ENCODE peak calls at places on chromosomes 16 and 17, in six cellular contexts. J is fibroblast of mammary gland, Z is HFF-Myc, N is GM19239, O is GM20000, R is Right ventricle myocardium inferior. P is an unnamed sample.

GRCh38 chr17:30172560-30172959 is 55.9 kb downstream of the NSRP1 start:
- DNase-seq in Z (no peak), R (no peak), J (no peak), N (no peak), O (no peak), P (no peak)

GRCh38 chr16:72971370-72971769 is 76.6 kb downstream of the ZFHX3 start:
- DNase-seq in N (no peak), R (no peak), Z (no peak), J (no peak), O (no peak), P (no peak)

GRCh38 chr17:19447085-19447583 is 36.1 kb downstream of the RNF112 start:
- DNase-seq in R (no peak), Z (peak), O (peak), N (peak), J (peak), P (peak)

GRCh38 chr17:80260791-80261158 is at the start of gene RNF213:
- DNase-seq in R (peak), O (peak), J (no peak), N (peak), Z (no peak), P (peak)

GRCh38 chr17:62643496-62643895 is 16.0 kb downstream of the MRC2 start:
- DNase-seq in N (no peak), Z (no peak), J (no peak), R (no peak), O (no peak), P (no peak)

GRCh38 chr17:67360880-67361279 is 5.5 kb downstream of the PSMD12 start:
- DNase-seq in J (no peak), O (no peak), Z (no peak), N (no peak), R (no peak), P (no peak)

GRCh38 chr17:79942591-79943353 is 92.9 kb downstream of the TBC1D16 start:
- DNase-seq in O (no peak), J (peak), N (no peak), R (peak), Z (no peak), P (no peak)

GRCh38 chr17:72702998-72703397 is 389.5 kb downstream of the SLC39A11 start:
- DNase-seq in J (peak), Z (peak), N (no peak), R (no peak), O (no peak), P (no peak)

GRCh38 chr16:26595199-26595598 is 471.5 kb upstream of the C16orf82 start:
- DNase-seq in O (no peak), R (no peak), J (no peak), N (no peak), Z (no peak), P (no peak)

GRCh38 chr16:8776193-8776592 is 21.2 kb downstream of the TMEM186 start:
- DNase-seq in N (no peak), O (no peak), Z (no peak), R (no peak), J (no peak), P (no peak)

GRCh38 chr16:51710930-51711563 is 560.0 kb upstream of the SALL1 start:
- DNase-seq in O (no peak), R (no peak), Z (no peak), J (no peak), N (no peak), P (no peak)

GRCh38 chr17:76166168-76166567 is 25.1 kb upstream of the FOXJ1 start:
- DNase-seq in O (no peak), J (peak), R (no peak), N (no peak), Z (no peak), P (no peak)

GRCh38 chr17:29378495-29378894 is 11.7 kb upstream of the TAOK1 start:
- DNase-seq in O (no peak), R (no peak), N (no peak), Z (no peak), J (no peak), P (no peak)

GRCh38 chr17:28478940-28479615 is 5.6 kb downstream of the SLC13A2 start:
- DNase-seq in N (no peak), J (peak), O (no peak), R (no peak), Z (no peak), P (no peak)

GRCh38 chr16:12228607-12229499 is 252.3 kb downstream of the SNX29 start:
- DNase-seq in O (peak), R (peak), N (no peak), Z (peak), J (peak), P (peak)

GRCh38 chr17:10197721-10198508 is 491 bp downstream of the GAS7 start:
- DNase-seq in J (no peak), O (peak), Z (no peak), N (no peak), R (peak), P (no peak)

GRCh38 chr16:86335266-86336172 is 174.8 kb upstream of the FOXF1 start:
- DNase-seq in Z (no peak), N (no peak), O (no peak), R (no peak), J (no peak), P (no peak)

GRCh38 chr16:73176577-73177013 is 128.7 kb upstream of the ZFHX3 start:
- DNase-seq in J (peak), N (no peak), O (no peak), Z (no peak), R (no peak), P (no peak)